ENCODE peak calls at places on chromosomes 6 and 20, in seven cellular contexts. One of them, this sample, is unnamed. For H3K4me1, the result is how much of the 10 kb centered on the place peaks cover.

GRCh38 chr6:6823568-6824224 is 235.2 kb downstream of the LY86 start:
- DNase-seq in stomach: peak
- DNase-seq in CD8-positive, alpha-beta T cell: no peak
- DNase-seq in mucosa of descending colon: no peak
- DNase-seq in lung: no peak
- DNase-seq in IMR-90: no peak
- DNase-seq in heart left ventricle: no peak
- DNase-seq in this sample: no peak

GRCh38 chr6:106084973-106085686 is 1.0 kb upstream of the PRDM1 start:
- DNase-seq in stomach: no peak
- DNase-seq in CD8-positive, alpha-beta T cell: no peak
- DNase-seq in mucosa of descending colon: no peak
- DNase-seq in lung: no peak
- DNase-seq in IMR-90: peak
- DNase-seq in heart left ventricle: no peak
- DNase-seq in this sample: no peak

GRCh38 chr6:95841560-95841959 is 174.2 kb upstream of the FUT9 start:
- DNase-seq in stomach: no peak
- DNase-seq in CD8-positive, alpha-beta T cell: no peak
- DNase-seq in mucosa of descending colon: no peak
- DNase-seq in lung: no peak
- DNase-seq in IMR-90: no peak
- DNase-seq in heart left ventricle: no peak
- DNase-seq in this sample: no peak

GRCh38 chr6:149991838-149992237 is 28.1 kb downstream of the ULBP1 start:
- DNase-seq in stomach: no peak
- DNase-seq in CD8-positive, alpha-beta T cell: no peak
- DNase-seq in mucosa of descending colon: no peak
- DNase-seq in lung: no peak
- DNase-seq in IMR-90: no peak
- DNase-seq in heart left ventricle: no peak
- DNase-seq in this sample: no peak

GRCh38 chr6:35469711-35470662 is 1.8 kb downstream of the RPL10A start:
- DNase-seq in stomach: peak
- DNase-seq in CD8-positive, alpha-beta T cell: peak
- DNase-seq in mucosa of descending colon: no peak
- DNase-seq in lung: no peak
- DNase-seq in IMR-90: no peak
- DNase-seq in heart left ventricle: no peak
- DNase-seq in this sample: no peak

GRCh38 chr6:80021131-80021530 is 16.7 kb downstream of the TTK start:
- DNase-seq in stomach: no peak
- DNase-seq in CD8-positive, alpha-beta T cell: no peak
- DNase-seq in mucosa of descending colon: no peak
- DNase-seq in lung: no peak
- DNase-seq in IMR-90: no peak
- DNase-seq in heart left ventricle: no peak
- DNase-seq in this sample: no peak

GRCh38 chr6:20946037-20946436 is 411.8 kb downstream of the CDKAL1 start:
- DNase-seq in stomach: no peak
- DNase-seq in CD8-positive, alpha-beta T cell: no peak
- DNase-seq in mucosa of descending colon: no peak
- DNase-seq in lung: no peak
- DNase-seq in IMR-90: peak
- DNase-seq in heart left ventricle: no peak
- DNase-seq in this sample: no peak

GRCh38 chr20:59016795-59017492 is 2.3 kb upstream of the TUBB1 start:
- DNase-seq in stomach: no peak
- DNase-seq in CD8-positive, alpha-beta T cell: no peak
- DNase-seq in mucosa of descending colon: no peak
- DNase-seq in lung: peak
- DNase-seq in IMR-90: no peak
- DNase-seq in heart left ventricle: no peak
- DNase-seq in this sample: no peak

GRCh38 chr20:34546751-34547181 is 11.8 kb upstream of the MAP1LC3A start:
- DNase-seq in stomach: no peak
- DNase-seq in CD8-positive, alpha-beta T cell: no peak
- DNase-seq in mucosa of descending colon: peak
- DNase-seq in lung: no peak
- DNase-seq in IMR-90: no peak
- DNase-seq in heart left ventricle: no peak
- DNase-seq in this sample: no peak

GRCh38 chr20:32468313-32468640 is 110.1 kb downstream of the ASXL1 start:
- DNase-seq in stomach: no peak
- DNase-seq in CD8-positive, alpha-beta T cell: no peak
- DNase-seq in mucosa of descending colon: peak
- DNase-seq in lung: no peak
- DNase-seq in IMR-90: no peak
- DNase-seq in heart left ventricle: no peak
- DNase-seq in this sample: no peak

GRCh38 chr20:32468860-32469259 is 110.7 kb downstream of the ASXL1 start:
- DNase-seq in stomach: no peak
- DNase-seq in CD8-positive, alpha-beta T cell: no peak
- DNase-seq in mucosa of descending colon: peak
- DNase-seq in lung: no peak
- DNase-seq in IMR-90: no peak
- DNase-seq in heart left ventricle: no peak
- DNase-seq in this sample: peak

GRCh38 chr20:32465092-32465900 is 107.2 kb downstream of the ASXL1 start:
- DNase-seq in stomach: peak
- DNase-seq in CD8-positive, alpha-beta T cell: no peak
- DNase-seq in mucosa of descending colon: peak
- DNase-seq in lung: peak
- DNase-seq in IMR-90: peak
- DNase-seq in heart left ventricle: peak
- DNase-seq in this sample: peak

GRCh38 chr20:32467506-32468312 is 109.6 kb downstream of the ASXL1 start:
- DNase-seq in stomach: peak
- DNase-seq in CD8-positive, alpha-beta T cell: no peak
- DNase-seq in mucosa of descending colon: peak
- DNase-seq in lung: no peak
- DNase-seq in IMR-90: no peak
- DNase-seq in heart left ventricle: no peak
- DNase-seq in this sample: no peak

DNA sequence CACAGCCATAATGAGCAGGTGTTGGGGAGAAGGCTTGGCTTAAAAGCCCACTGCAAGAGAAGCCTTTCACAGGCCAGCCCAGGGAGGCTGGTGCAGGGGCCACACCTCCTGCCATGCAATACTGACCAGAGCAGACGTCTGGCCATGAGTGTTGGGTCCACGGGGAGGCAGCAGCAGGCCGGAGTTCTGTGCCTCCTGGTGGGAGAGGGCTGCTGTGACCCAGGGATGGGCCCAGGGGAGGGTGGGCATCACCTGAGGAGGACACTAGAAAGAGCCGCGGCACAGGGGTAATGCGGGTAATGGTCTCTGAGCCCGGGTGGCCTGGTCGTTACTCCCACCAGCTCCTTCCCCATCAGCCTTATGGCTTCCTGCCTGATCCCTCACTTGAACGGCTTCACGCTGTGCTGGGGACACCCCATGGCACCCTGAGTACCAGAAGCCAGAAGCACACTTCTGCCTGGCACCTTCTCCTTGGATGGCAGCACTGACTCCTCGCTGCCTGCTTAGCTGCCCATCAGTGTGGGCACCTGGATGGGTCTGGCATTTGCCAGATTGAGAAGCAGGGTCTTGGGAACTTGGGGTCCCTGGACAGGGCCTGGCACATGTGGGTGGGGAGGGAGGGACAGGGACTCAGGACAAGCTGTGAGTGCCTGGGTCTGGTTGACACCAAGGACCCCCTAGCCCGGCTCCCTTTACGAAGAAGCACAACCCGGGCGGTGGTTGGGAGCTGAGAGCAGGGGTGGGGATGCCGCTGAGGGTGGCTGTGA is 108.8 kb downstream of the ASXL1 start:
- DNase-seq in stomach: no peak
- DNase-seq in CD8-positive, alpha-beta T cell: no peak
- DNase-seq in mucosa of descending colon: peak
- DNase-seq in lung: no peak
- DNase-seq in IMR-90: no peak
- DNase-seq in heart left ventricle: peak
- DNase-seq in this sample: no peak
- H3K4me3 ChIP-seq in stomach: no peak
- H3K4me3 ChIP-seq in CD8-positive, alpha-beta T cell: no peak
- H3K4me3 ChIP-seq in mucosa of descending colon: no peak
- H3K4me3 ChIP-seq in lung: no peak
- H3K4me3 ChIP-seq in IMR-90: no peak
- H3K4me3 ChIP-seq in heart left ventricle: no peak
- H3K4me3 ChIP-seq in this sample: no peak

GRCh38 chr20:50144362-50144761 is 9.2 kb downstream of the PEDS1 start:
- DNase-seq in stomach: peak
- DNase-seq in CD8-positive, alpha-beta T cell: no peak
- DNase-seq in mucosa of descending colon: no peak
- DNase-seq in lung: peak
- DNase-seq in IMR-90: peak
- DNase-seq in heart left ventricle: peak
- DNase-seq in this sample: no peak
- H3K4me1 ChIP-seq in stomach: under half
- H3K4me1 ChIP-seq in CD8-positive, alpha-beta T cell: under half
- H3K4me1 ChIP-seq in mucosa of descending colon: under half
- H3K4me1 ChIP-seq in lung: under half
- H3K4me1 ChIP-seq in IMR-90: under half
- H3K4me1 ChIP-seq in heart left ventricle: under half
- H3K4me1 ChIP-seq in this sample: under half

GRCh38 chr20:19944772-19945459 is 72.2 kb upstream of the NAA20 start:
- DNase-seq in stomach: no peak
- DNase-seq in CD8-positive, alpha-beta T cell: no peak
- DNase-seq in mucosa of descending colon: no peak
- DNase-seq in lung: no peak
- DNase-seq in IMR-90: peak
- DNase-seq in heart left ventricle: no peak
- DNase-seq in this sample: no peak

GRCh38 chr20:19950042-19950441 is 67.1 kb upstream of the NAA20 start:
- DNase-seq in stomach: no peak
- DNase-seq in CD8-positive, alpha-beta T cell: no peak
- DNase-seq in mucosa of descending colon: no peak
- DNase-seq in lung: no peak
- DNase-seq in IMR-90: no peak
- DNase-seq in heart left ventricle: no peak
- DNase-seq in this sample: no peak

GRCh38 chr20:19949195-19949867 is 67.8 kb upstream of the NAA20 start:
- DNase-seq in stomach: no peak
- DNase-seq in CD8-positive, alpha-beta T cell: no peak
- DNase-seq in mucosa of descending colon: no peak
- DNase-seq in lung: no peak
- DNase-seq in IMR-90: no peak
- DNase-seq in heart left ventricle: no peak
- DNase-seq in this sample: no peak

GRCh38 chr20:19945732-19946670 is 71.2 kb upstream of the NAA20 start:
- DNase-seq in stomach: peak
- DNase-seq in CD8-positive, alpha-beta T cell: no peak
- DNase-seq in mucosa of descending colon: no peak
- DNase-seq in lung: no peak
- DNase-seq in IMR-90: no peak
- DNase-seq in heart left ventricle: peak
- DNase-seq in this sample: no peak

DNA sequence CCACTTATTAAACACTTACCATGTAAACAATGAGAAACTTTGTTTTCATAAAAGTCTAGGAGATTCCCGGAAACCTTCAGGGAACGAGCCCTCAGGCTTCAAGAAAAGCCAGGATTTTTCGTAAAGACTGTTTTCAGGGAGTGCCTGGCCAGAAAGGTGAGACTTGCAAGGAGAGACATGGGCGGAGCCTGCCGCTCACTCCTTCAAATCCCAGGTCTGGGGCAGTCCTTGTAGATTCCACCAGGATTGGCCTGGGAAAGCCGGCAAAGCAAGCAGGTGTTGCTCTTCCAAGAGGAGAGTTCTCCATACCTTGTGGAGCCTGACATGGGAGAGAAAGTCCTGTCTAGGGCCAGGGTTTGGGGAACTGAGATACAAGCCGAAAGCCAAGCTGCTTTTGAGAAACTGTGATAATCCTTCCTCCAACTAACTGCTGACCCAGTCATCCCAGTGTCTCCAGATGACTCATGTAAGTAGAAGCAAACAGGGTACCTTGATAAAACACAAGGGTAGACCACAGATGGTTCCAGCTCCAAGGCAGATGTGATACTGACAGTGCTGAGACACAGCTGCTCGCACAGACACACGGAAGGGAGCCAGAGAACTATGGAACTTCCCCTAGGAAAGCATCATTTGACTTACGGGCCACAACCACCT is 69.4 kb upstream of the NAA20 start:
- DNase-seq in stomach: peak
- DNase-seq in CD8-positive, alpha-beta T cell: no peak
- DNase-seq in mucosa of descending colon: no peak
- DNase-seq in lung: no peak
- DNase-seq in IMR-90: peak
- DNase-seq in heart left ventricle: no peak
- DNase-seq in this sample: peak
- TF ChIP-seq CTCF in stomach: no peak
- TF ChIP-seq CTCF in CD8-positive, alpha-beta T cell: no peak
- TF ChIP-seq CTCF in mucosa of descending colon: no peak
- TF ChIP-seq CTCF in lung: no peak
- TF ChIP-seq CTCF in IMR-90: no peak
- TF ChIP-seq CTCF in heart left ventricle: no peak
- TF ChIP-seq CTCF in this sample: no peak

GRCh38 chr20:63130654-63131577 is 85.0 kb downstream of the YTHDF1 start:
- DNase-seq in stomach: no peak
- DNase-seq in CD8-positive, alpha-beta T cell: no peak
- DNase-seq in mucosa of descending colon: peak
- DNase-seq in lung: no peak
- DNase-seq in IMR-90: no peak
- DNase-seq in heart left ventricle: peak
- DNase-seq in this sample: no peak
- H3K4me3 ChIP-seq in stomach: no peak
- H3K4me3 ChIP-seq in CD8-positive, alpha-beta T cell: no peak
- H3K4me3 ChIP-seq in mucosa of descending colon: no peak
- H3K4me3 ChIP-seq in lung: no peak
- H3K4me3 ChIP-seq in IMR-90: no peak
- H3K4me3 ChIP-seq in heart left ventricle: no peak
- H3K4me3 ChIP-seq in this sample: no peak

GRCh38 chr6:32113386-32114352 is 4.5 kb upstream of the TNXB start:
- DNase-seq in stomach: peak
- DNase-seq in CD8-positive, alpha-beta T cell: no peak
- DNase-seq in mucosa of descending colon: peak
- DNase-seq in lung: peak
- DNase-seq in IMR-90: peak
- DNase-seq in heart left ventricle: peak
- DNase-seq in this sample: peak
- H3K4me1 ChIP-seq in stomach: under half
- H3K4me1 ChIP-seq in CD8-positive, alpha-beta T cell: under half
- H3K4me1 ChIP-seq in mucosa of descending colon: under half
- H3K4me1 ChIP-seq in lung: under half
- H3K4me1 ChIP-seq in IMR-90: under half
- H3K4me1 ChIP-seq in heart left ventricle: under half
- H3K4me1 ChIP-seq in this sample: under half

DNA sequence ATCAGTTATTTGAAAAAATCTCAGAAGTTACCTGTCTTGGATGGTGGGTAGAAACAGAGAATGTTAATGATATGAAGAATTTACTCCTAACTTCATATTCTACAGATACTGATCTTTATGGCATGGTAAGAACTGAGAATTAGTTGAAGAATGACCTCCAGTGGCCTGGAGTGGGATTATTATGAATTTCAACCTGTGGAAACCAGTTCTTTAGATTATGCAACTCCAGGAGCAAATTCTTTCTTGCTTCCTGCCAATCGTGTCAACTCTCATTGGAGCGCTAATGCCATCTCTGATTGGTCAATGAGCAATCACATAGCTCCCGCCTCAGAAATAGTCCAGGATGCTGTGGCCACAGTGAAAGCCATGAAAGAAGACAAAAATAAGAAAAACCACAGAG is 40.6 kb downstream of the LYRM2 start:
- DNase-seq in stomach: no peak
- DNase-seq in CD8-positive, alpha-beta T cell: no peak
- DNase-seq in mucosa of descending colon: no peak
- DNase-seq in lung: peak
- DNase-seq in IMR-90: no peak
- DNase-seq in heart left ventricle: no peak
- DNase-seq in this sample: no peak
- TF ChIP-seq CTCF in stomach: no peak
- TF ChIP-seq CTCF in CD8-positive, alpha-beta T cell: no peak
- TF ChIP-seq CTCF in mucosa of descending colon: no peak
- TF ChIP-seq CTCF in lung: no peak
- TF ChIP-seq CTCF in IMR-90: no peak
- TF ChIP-seq CTCF in heart left ventricle: peak
- TF ChIP-seq CTCF in this sample: peak

This sample was measured in pancreas.